ENCODE peak calls at places on chromosomes 4 and X, in ten cellular contexts. One of them, this sample, is unnamed.
A peak's percentile ranks its signal among the peaks of the same experiment; 100 is the strongest.

GRCh38 chr4:137703225-137703624 is 170.9 kb upstream of the PCDH18 start:
- DNase-seq in thoracic aorta: no peak
- DNase-seq in uterus: no peak
- DNase-seq in AG09319: no peak
- DNase-seq in lower lobe of right lung: no peak
- DNase-seq in left lung: no peak
- DNase-seq in HFFc6: no peak
- DNase-seq in endothelial cell of umbilical vein: no peak
- DNase-seq in astrocyte of the cerebellum: no peak
- DNase-seq in transverse colon: no peak
- DNase-seq in this sample: no peak

GRCh38 chrX:148620023-148620422 is 119.6 kb downstream of the AFF2 start:
- DNase-seq in transverse colon: no peak
- DNase-seq in astrocyte of the cerebellum: no peak
- DNase-seq in endothelial cell of umbilical vein: no peak
- DNase-seq in HFFc6: no peak
- DNase-seq in thoracic aorta: no peak
- DNase-seq in AG09319: no peak
- DNase-seq in uterus: no peak
- DNase-seq in lower lobe of right lung: no peak
- DNase-seq in left lung: no peak
- DNase-seq in this sample: no peak

GRCh38 chrX:262391-262909 is 18.7 kb upstream of the PLCXD1 start:
- DNase-seq in thoracic aorta: no peak
- DNase-seq in lower lobe of right lung: peak; percentile 48
- DNase-seq in left lung: peak; percentile 67
- DNase-seq in astrocyte of the cerebellum: no peak
- DNase-seq in HFFc6: no peak
- DNase-seq in transverse colon: no peak
- DNase-seq in endothelial cell of umbilical vein: no peak
- DNase-seq in AG09319: no peak
- DNase-seq in uterus: no peak
- DNase-seq in this sample: peak; percentile 58

GRCh38 chrX:10360121-10360520 is 203.3 kb downstream of the CLCN4 start:
- DNase-seq in lower lobe of right lung: no peak
- DNase-seq in HFFc6: no peak
- DNase-seq in transverse colon: no peak
- DNase-seq in AG09319: no peak
- DNase-seq in astrocyte of the cerebellum: no peak
- DNase-seq in thoracic aorta: no peak
- DNase-seq in left lung: no peak
- DNase-seq in uterus: no peak
- DNase-seq in endothelial cell of umbilical vein: no peak
- DNase-seq in this sample: no peak

GRCh38 chr4:22897520-22898108 is 204.9 kb downstream of the GBA3 start:
- DNase-seq in transverse colon: peak; percentile 35
- DNase-seq in HFFc6: peak; percentile 1
- DNase-seq in left lung: no peak
- DNase-seq in endothelial cell of umbilical vein: peak; percentile 2
- DNase-seq in uterus: no peak
- DNase-seq in thoracic aorta: no peak
- DNase-seq in lower lobe of right lung: no peak
- DNase-seq in AG09319: peak; percentile 0
- DNase-seq in astrocyte of the cerebellum: peak; percentile 11
- DNase-seq in this sample: no peak

GRCh38 chr4:40316782-40317635 is 18.1 kb upstream of the CHRNA9 start:
- DNase-seq in astrocyte of the cerebellum: peak; percentile 88
- DNase-seq in HFFc6: peak; percentile 90
- DNase-seq in AG09319: peak; percentile 90
- DNase-seq in thoracic aorta: no peak
- DNase-seq in lower lobe of right lung: no peak
- DNase-seq in left lung: no peak
- DNase-seq in uterus: peak; percentile 64
- DNase-seq in endothelial cell of umbilical vein: peak; percentile 95
- DNase-seq in transverse colon: peak; percentile 65
- DNase-seq in this sample: peak; percentile 76

GRCh38 chr4:15241946-15242345 is 185.9 kb upstream of the C1QTNF7 start:
- DNase-seq in HFFc6: no peak
- DNase-seq in thoracic aorta: no peak
- DNase-seq in lower lobe of right lung: no peak
- DNase-seq in AG09319: no peak
- DNase-seq in endothelial cell of umbilical vein: no peak
- DNase-seq in left lung: no peak
- DNase-seq in uterus: no peak
- DNase-seq in astrocyte of the cerebellum: no peak
- DNase-seq in transverse colon: no peak
- DNase-seq in this sample: no peak

GRCh38 chr4:142473218-142473959 is 372.7 kb downstream of the INPP4B start:
- DNase-seq in thoracic aorta: no peak
- DNase-seq in endothelial cell of umbilical vein: peak; percentile 30
- DNase-seq in astrocyte of the cerebellum: no peak
- DNase-seq in HFFc6: no peak
- DNase-seq in transverse colon: peak; percentile 13
- DNase-seq in uterus: peak; percentile 34
- DNase-seq in AG09319: no peak
- DNase-seq in lower lobe of right lung: peak; percentile 46
- DNase-seq in left lung: no peak
- DNase-seq in this sample: no peak

GRCh38 chrX:26845051-26845450 is 618.1 kb downstream of the PPP4R3C start:
- DNase-seq in lower lobe of right lung: no peak
- DNase-seq in astrocyte of the cerebellum: peak; percentile 32
- DNase-seq in left lung: no peak
- DNase-seq in uterus: no peak
- DNase-seq in thoracic aorta: no peak
- DNase-seq in AG09319: no peak
- DNase-seq in HFFc6: no peak
- DNase-seq in transverse colon: no peak
- DNase-seq in endothelial cell of umbilical vein: peak; percentile 75
- DNase-seq in this sample: no peak

GRCh38 chrX:132218100-132218807 is 993 bp downstream of the RAP2C start:
- DNase-seq in thoracic aorta: peak; percentile 8
- DNase-seq in uterus: peak; percentile 84
- DNase-seq in lower lobe of right lung: peak; percentile 87
- DNase-seq in transverse colon: peak; percentile 87
- DNase-seq in astrocyte of the cerebellum: peak; percentile 44
- DNase-seq in endothelial cell of umbilical vein: peak; percentile 66
- DNase-seq in HFFc6: peak; percentile 82
- DNase-seq in AG09319: peak; percentile 60
- DNase-seq in left lung: peak; percentile 92
- DNase-seq in this sample: peak; percentile 91

GRCh38 chr4:152640058-152640921 is 39.5 kb downstream of the TMEM154 start:
- DNase-seq in endothelial cell of umbilical vein: peak; percentile 30
- DNase-seq in left lung: no peak
- DNase-seq in HFFc6: peak; percentile 22
- DNase-seq in AG09319: no peak
- DNase-seq in thoracic aorta: no peak
- DNase-seq in lower lobe of right lung: no peak
- DNase-seq in uterus: no peak
- DNase-seq in transverse colon: no peak
- DNase-seq in astrocyte of the cerebellum: no peak
- DNase-seq in this sample: no peak

GRCh38 chr4:184747034-184747830 is 13.3 kb upstream of the CENPU start:
- DNase-seq in transverse colon: peak; percentile 75
- DNase-seq in astrocyte of the cerebellum: no peak
- DNase-seq in HFFc6: no peak
- DNase-seq in left lung: peak; percentile 72
- DNase-seq in lower lobe of right lung: peak; percentile 59
- DNase-seq in AG09319: no peak
- DNase-seq in thoracic aorta: no peak
- DNase-seq in uterus: no peak
- DNase-seq in endothelial cell of umbilical vein: no peak
- DNase-seq in this sample: no peak

GRCh38 chrX:138945219-138945618 is 233.7 kb upstream of the FGF13 start:
- DNase-seq in thoracic aorta: no peak
- DNase-seq in uterus: no peak
- DNase-seq in left lung: no peak
- DNase-seq in astrocyte of the cerebellum: no peak
- DNase-seq in AG09319: no peak
- DNase-seq in transverse colon: no peak
- DNase-seq in endothelial cell of umbilical vein: no peak
- DNase-seq in lower lobe of right lung: no peak
- DNase-seq in HFFc6: peak; percentile 0
- DNase-seq in this sample: no peak

GRCh38 chr4:169314906-169315305 is 44.1 kb upstream of the SH3RF1 start:
- DNase-seq in endothelial cell of umbilical vein: peak; percentile 88
- DNase-seq in HFFc6: peak; percentile 56
- DNase-seq in AG09319: no peak
- DNase-seq in transverse colon: peak; percentile 93
- DNase-seq in left lung: peak; percentile 79
- DNase-seq in thoracic aorta: no peak
- DNase-seq in astrocyte of the cerebellum: peak; percentile 36
- DNase-seq in lower lobe of right lung: peak; percentile 61
- DNase-seq in uterus: peak; percentile 21
- DNase-seq in this sample: no peak

GRCh38 chrX:9882669-9883446 is 84.3 kb upstream of the CLDN34 start:
- DNase-seq in left lung: no peak
- DNase-seq in astrocyte of the cerebellum: no peak
- DNase-seq in HFFc6: no peak
- DNase-seq in lower lobe of right lung: no peak
- DNase-seq in uterus: no peak
- DNase-seq in AG09319: no peak
- DNase-seq in endothelial cell of umbilical vein: peak; percentile 91
- DNase-seq in thoracic aorta: no peak
- DNase-seq in transverse colon: no peak
- DNase-seq in this sample: no peak

GRCh38 chr4:8202526-8203375 is 3.7 kb downstream of the SH3TC1 start:
- DNase-seq in left lung: peak; percentile 66
- DNase-seq in transverse colon: no peak
- DNase-seq in endothelial cell of umbilical vein: no peak
- DNase-seq in thoracic aorta: no peak
- DNase-seq in HFFc6: no peak
- DNase-seq in AG09319: no peak
- DNase-seq in lower lobe of right lung: no peak
- DNase-seq in uterus: no peak
- DNase-seq in astrocyte of the cerebellum: no peak
- DNase-seq in this sample: no peak

DNA sequence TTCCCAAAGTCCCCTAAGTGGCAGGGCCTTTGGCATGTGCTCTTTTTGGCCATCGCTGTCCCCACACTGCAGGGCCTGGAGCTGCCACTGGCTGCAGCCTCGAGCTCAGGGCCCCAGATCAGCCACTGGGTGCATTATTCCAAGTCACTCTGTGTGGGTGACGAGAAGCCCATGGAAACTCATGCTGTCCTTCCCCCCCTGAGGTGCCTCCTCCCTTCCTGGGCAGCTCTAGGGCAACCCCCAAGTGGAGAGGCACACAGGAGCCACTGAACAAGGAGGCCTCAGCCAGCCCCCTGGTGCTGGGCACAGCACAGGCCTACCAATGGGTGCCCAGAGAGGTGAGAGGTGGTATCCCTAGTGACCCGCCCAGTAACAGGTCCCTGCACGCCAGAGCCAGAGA is 84.5 kb downstream of the PPP2R2C start:
- DNase-seq in astrocyte of the cerebellum: no peak
- DNase-seq in HFFc6: no peak
- DNase-seq in uterus: no peak
- DNase-seq in lower lobe of right lung: no peak
- DNase-seq in endothelial cell of umbilical vein: no peak
- DNase-seq in transverse colon: no peak
- DNase-seq in left lung: peak; percentile 43
- DNase-seq in AG09319: no peak
- DNase-seq in thoracic aorta: no peak
- DNase-seq in this sample: no peak
- TF ChIP-seq CTCF in astrocyte of the cerebellum: no peak
- TF ChIP-seq CTCF in HFFc6: no peak
- TF ChIP-seq CTCF in uterus: no peak
- TF ChIP-seq CTCF in lower lobe of right lung: no peak
- TF ChIP-seq CTCF in endothelial cell of umbilical vein: no peak
- TF ChIP-seq CTCF in transverse colon: no peak
- TF ChIP-seq CTCF in left lung: no peak
- TF ChIP-seq CTCF in AG09319: no peak
- TF ChIP-seq CTCF in thoracic aorta: no peak
- TF ChIP-seq CTCF in this sample: no peak

GRCh38 chr4:136687118-136687517 is 845.2 kb downstream of the PCDH18 start:
- DNase-seq in endothelial cell of umbilical vein: no peak
- DNase-seq in AG09319: no peak
- DNase-seq in astrocyte of the cerebellum: no peak
- DNase-seq in uterus: no peak
- DNase-seq in HFFc6: no peak
- DNase-seq in lower lobe of right lung: no peak
- DNase-seq in transverse colon: no peak
- DNase-seq in thoracic aorta: no peak
- DNase-seq in left lung: no peak
- DNase-seq in this sample: no peak
- TF ChIP-seq CTCF in endothelial cell of umbilical vein: no peak
- TF ChIP-seq CTCF in AG09319: peak; percentile 9
- TF ChIP-seq CTCF in astrocyte of the cerebellum: no peak
- TF ChIP-seq CTCF in uterus: no peak
- TF ChIP-seq CTCF in HFFc6: no peak
- TF ChIP-seq CTCF in lower lobe of right lung: no peak
- TF ChIP-seq CTCF in transverse colon: no peak
- TF ChIP-seq CTCF in thoracic aorta: no peak
- TF ChIP-seq CTCF in left lung: no peak
- TF ChIP-seq CTCF in this sample: no peak

DNA sequence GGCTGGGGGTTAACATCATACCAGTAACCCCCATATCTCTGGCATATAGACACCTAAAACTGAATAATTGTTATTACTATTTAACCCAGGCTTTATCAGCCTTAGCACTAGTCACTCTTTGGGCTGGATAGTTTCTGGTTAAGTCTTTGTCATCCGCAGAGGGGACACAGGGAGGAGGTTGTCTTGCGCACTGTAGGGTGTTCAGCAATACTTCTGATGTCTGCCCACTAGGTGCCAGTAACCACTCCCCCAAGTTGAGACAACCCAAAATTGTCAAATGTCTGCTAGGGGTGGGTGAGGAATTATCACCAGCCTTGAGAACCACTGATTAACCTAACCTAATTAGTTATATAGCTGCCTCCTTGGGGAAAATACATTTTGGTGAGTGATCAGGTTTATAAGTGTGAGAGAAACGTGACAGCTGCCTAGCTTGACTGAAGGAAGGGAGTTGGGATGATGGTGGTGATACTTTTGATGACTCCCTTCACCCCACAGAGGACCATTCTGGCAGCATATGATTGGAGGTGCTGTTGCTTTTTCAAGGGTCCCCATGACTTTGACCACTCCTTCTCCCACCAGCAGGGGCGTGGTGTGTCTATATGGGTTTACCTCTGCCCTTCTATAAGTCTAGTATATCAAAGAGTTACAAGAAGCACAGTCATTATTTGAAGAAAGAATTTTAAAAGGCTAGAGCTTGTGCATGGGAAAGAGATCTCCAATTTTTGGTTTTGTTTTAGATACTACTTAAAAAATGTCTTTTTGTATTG is 140.9 kb downstream of the STIM2 start:
- DNase-seq in transverse colon: no peak
- DNase-seq in AG09319: no peak
- DNase-seq in lower lobe of right lung: no peak
- DNase-seq in HFFc6: no peak
- DNase-seq in left lung: no peak
- DNase-seq in thoracic aorta: no peak
- DNase-seq in endothelial cell of umbilical vein: no peak
- DNase-seq in uterus: no peak
- DNase-seq in astrocyte of the cerebellum: no peak
- DNase-seq in this sample: no peak
- TF ChIP-seq CTCF in transverse colon: no peak
- TF ChIP-seq CTCF in AG09319: no peak
- TF ChIP-seq CTCF in lower lobe of right lung: no peak
- TF ChIP-seq CTCF in HFFc6: no peak
- TF ChIP-seq CTCF in left lung: no peak
- TF ChIP-seq CTCF in thoracic aorta: no peak
- TF ChIP-seq CTCF in endothelial cell of umbilical vein: no peak
- TF ChIP-seq CTCF in uterus: no peak
- TF ChIP-seq CTCF in astrocyte of the cerebellum: no peak
- TF ChIP-seq CTCF in this sample: no peak

GRCh38 chrX:144722307-144722706 is 525.0 kb upstream of the SPANXN1 start:
- DNase-seq in uterus: no peak
- DNase-seq in thoracic aorta: no peak
- DNase-seq in lower lobe of right lung: no peak
- DNase-seq in endothelial cell of umbilical vein: no peak
- DNase-seq in astrocyte of the cerebellum: no peak
- DNase-seq in left lung: no peak
- DNase-seq in HFFc6: no peak
- DNase-seq in transverse colon: no peak
- DNase-seq in AG09319: no peak
- DNase-seq in this sample: no peak
- TF ChIP-seq CTCF in uterus: no peak
- TF ChIP-seq CTCF in thoracic aorta: no peak
- TF ChIP-seq CTCF in lower lobe of right lung: no peak
- TF ChIP-seq CTCF in endothelial cell of umbilical vein: no peak
- TF ChIP-seq CTCF in astrocyte of the cerebellum: no peak
- TF ChIP-seq CTCF in left lung: no peak
- TF ChIP-seq CTCF in HFFc6: no peak
- TF ChIP-seq CTCF in transverse colon: no peak
- TF ChIP-seq CTCF in AG09319: no peak
- TF ChIP-seq CTCF in this sample: peak; percentile 32

This sample was measured in type B pancreatic cell.